ENCODE peak calls at places on chromosomes 6 and 20, in seven cellular contexts. E, Y, I, K, V, G and B are unnamed samples. For H3K9me3, the result is how much of the 10 kb centered on the place peaks cover.

GRCh38 chr6:4100655-4101054 is 21.7 kb upstream of the FAM217A start:
- DNase-seq in I (no peak), Y (no peak), G (no peak), E (no peak), K (no peak), V (no peak), B (no peak)

GRCh38 chr20:10672579-10673127 is 1.1 kb downstream of the JAG1 start:
- DNase-seq in K (peak), E (peak), G (no peak), I (peak), Y (no peak), V (no peak), B (no peak)

GRCh38 chr6:52503344-52503747 is 73.5 kb downstream of the TRAM2 start:
- DNase-seq in K (peak), Y (no peak), E (no peak), V (no peak), I (no peak), G (no peak), B (no peak)

GRCh38 chr20:46010491-46011405 is 2.0 kb downstream of the MMP9 start:
- DNase-seq in V (no peak), G (no peak), E (no peak), I (no peak), K (no peak), Y (no peak), B (no peak)

GRCh38 chr6:27726620-27727023 is 185.6 kb downstream of the OR2B2 start:
- DNase-seq in I (no peak), K (no peak), E (peak), G (no peak), V (no peak), Y (no peak), B (no peak)

GRCh38 chr6:79946242-79946641 is 1.1 kb downstream of the ELOVL4 start:
- DNase-seq in Y (no peak), E (peak), I (peak), K (no peak), V (no peak), G (peak), B (no peak)

GRCh38 chr6:101605874-101606273 is 212.4 kb downstream of the GRIK2 start:
- DNase-seq in I (no peak), G (no peak), V (no peak), Y (no peak), K (no peak), E (peak), B (no peak)

GRCh38 chr6:108621117-108621516 is 60.4 kb downstream of the FOXO3 start:
- DNase-seq in G (no peak), E (peak), K (no peak), V (no peak), Y (no peak), I (peak), B (no peak)

GRCh38 chr6:142846883-142847287 is 98.1 kb downstream of the HIVEP2 start:
- DNase-seq in K (peak), V (no peak), E (peak), I (peak), G (no peak), Y (no peak), B (no peak)

GRCh38 chr6:105389543-105389942 is 13.3 kb downstream of the PREP start:
- DNase-seq in V (no peak), G (no peak), I (no peak), K (no peak), Y (no peak), E (no peak), B (no peak)

GRCh38 chr6:133369755-133370154 is 128.6 kb downstream of the EYA4 start:
- DNase-seq in E (no peak), G (no peak), K (no peak), Y (no peak), I (no peak), V (no peak), B (no peak)
- H3K27ac ChIP-seq in E (no peak), G (no peak), K (no peak), Y (no peak), I (no peak), V (no peak), B (no peak)

GRCh38 chr6:137181876-137182653 is 8.6 kb upstream of the IL22RA2 start:
- DNase-seq in I (no peak), G (no peak), E (no peak), V (no peak), K (no peak), Y (no peak), B (no peak)
- H3K9me3 ChIP-seq in I (under half), G (under half), E (under half), V (under half), K (under half), Y (under half), B (half or more)

DNA sequence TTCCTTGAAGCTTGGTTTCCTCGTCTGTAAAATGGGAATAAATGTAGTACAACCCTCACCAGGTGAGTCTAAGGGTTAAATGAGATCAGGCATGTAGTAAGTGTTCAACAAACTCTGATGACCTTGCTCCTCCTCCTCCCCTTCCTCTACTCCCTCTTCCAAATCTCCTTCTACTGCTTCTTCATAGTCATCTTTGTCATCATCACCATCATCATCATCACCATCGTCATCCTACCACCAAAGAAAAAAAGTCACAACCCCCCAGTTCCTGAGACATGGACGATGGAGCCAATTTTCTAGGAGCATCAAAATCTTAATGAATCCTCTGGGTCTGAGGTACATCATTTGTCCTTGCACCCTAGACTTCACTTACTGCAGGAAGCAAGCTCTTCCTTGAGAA is 240.0 kb downstream of the ANKRD60 start:
- DNase-seq in K (no peak), E (no peak), G (no peak), Y (no peak), V (no peak), I (no peak), B (no peak)
- H3K27ac ChIP-seq in K (no peak), E (no peak), G (no peak), Y (no peak), V (no peak), I (no peak), B (no peak)

DNA sequence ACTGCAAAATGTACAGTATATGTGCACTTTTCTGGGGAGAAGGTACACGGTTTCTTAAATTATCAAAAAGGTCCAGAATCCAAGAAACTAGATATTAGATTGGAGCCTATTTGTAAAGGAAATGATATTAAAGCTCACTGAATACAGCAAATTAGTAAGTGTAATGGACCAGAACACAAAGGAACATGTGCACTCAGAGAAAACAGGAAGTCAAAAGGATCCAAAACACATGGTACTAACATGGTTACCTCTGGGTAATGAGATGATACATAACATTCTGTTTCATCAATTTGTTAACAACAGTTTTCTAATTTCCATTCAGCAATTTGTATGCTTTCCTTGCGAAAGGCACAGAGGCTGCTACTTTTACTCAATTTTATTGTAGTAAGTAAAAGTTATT is 18.7 kb downstream of the ZNF322 start:
- DNase-seq in K (no peak), Y (no peak), V (no peak), E (no peak), I (no peak), G (no peak), B (no peak)
- H3K9me3 ChIP-seq in K (under half), Y (under half), V (under half), E (half or more), I (under half), G (half or more), B (under half)

DNA sequence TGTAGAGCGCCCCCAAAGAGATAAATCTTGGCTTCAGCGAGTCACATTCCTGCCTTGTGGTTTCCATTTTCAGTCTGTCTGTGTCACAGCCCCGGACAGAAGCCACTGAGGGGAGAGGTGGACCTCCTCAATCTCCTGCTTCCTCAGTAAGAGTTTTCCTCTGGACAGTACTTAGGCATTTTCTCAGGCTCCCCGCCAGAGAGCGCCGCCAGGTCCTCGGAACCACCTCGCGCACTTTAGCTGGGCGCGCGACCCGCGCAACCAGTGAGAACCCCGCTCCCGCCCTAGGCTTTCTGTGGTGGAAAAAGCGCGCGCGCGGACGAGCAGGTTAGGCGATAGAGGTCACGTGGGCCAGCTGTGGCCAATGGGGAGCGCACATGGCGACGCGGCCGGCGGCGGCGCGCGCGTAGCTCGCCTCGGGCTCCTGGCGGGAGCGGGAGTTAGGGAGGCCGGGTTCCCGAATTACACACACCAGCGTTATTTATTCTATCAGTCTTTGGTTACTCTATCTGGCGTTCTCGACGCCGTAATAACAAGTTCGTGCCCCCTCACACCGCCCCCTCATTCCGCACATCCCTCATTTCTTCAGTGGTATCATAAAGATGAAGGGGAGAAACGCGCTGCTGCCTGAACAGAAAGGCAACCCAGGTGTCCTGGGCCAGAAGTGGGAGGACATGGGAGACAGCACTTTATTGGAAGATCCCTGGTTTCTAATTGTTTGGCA is 19.4 kb downstream of the PXT1 start:
- DNase-seq in V (peak), K (peak), G (peak), I (peak), E (peak), Y (peak), B (peak)
- H3K27ac ChIP-seq in V (peak), K (peak), G (peak), I (peak), E (peak), Y (peak), B (peak)

GRCh38 chr6:167295495-167296292 is 4.6 kb downstream of the UNC93A start:
- DNase-seq in K (no peak), Y (no peak), I (no peak), G (no peak), E (no peak), V (no peak), B (no peak)
- H3K9me3 ChIP-seq in K (under half), Y (under half), I (under half), G (under half), E (under half), V (under half), B (under half)

GRCh38 chr6:132236281-132236680 is 165.0 kb downstream of the MOXD1 start:
- DNase-seq in K (no peak), Y (no peak), E (no peak), G (no peak), I (no peak), V (no peak), B (no peak)
- H3K27ac ChIP-seq in K (no peak), Y (no peak), E (no peak), G (no peak), I (no peak), V (no peak), B (no peak)

GRCh38 chr6:164230804-164231203 is 816.3 kb downstream of the QKI start:
- DNase-seq in K (no peak), Y (no peak), V (no peak), E (no peak), I (no peak), G (no peak), B (no peak)
- H3K9me3 ChIP-seq in K (under half), Y (under half), V (under half), E (under half), I (under half), G (under half), B (under half)

DNA sequence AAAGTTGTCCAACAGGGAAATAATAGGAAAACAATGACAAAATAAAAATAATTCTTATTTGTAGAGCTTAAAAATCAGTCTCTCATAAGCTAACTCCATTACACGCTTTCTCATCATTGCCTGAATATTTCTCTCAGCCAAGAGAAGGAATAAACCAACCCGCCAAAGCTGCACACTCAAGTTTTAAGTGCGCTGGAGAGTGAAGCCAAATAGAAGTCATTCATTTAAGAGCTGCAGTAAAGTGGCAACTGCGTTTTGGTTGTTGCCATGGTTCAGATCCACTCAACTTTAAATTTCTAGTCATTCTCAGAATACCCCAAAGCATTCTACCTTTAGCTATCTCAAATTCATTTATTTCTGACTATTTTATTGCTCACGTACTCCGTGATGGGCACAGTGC is 230.7 kb downstream of the CBLN4 start:
- DNase-seq in K (no peak), V (no peak), G (no peak), Y (no peak), E (no peak), I (no peak), B (no peak)
- H3K27ac ChIP-seq in K (no peak), V (no peak), G (no peak), Y (no peak), E (no peak), I (no peak), B (no peak)

GRCh38 chr6:165559632-165560031 is 103.4 kb downstream of the PDE10A start:
- DNase-seq in G (no peak), V (no peak), K (no peak), E (no peak), Y (no peak), I (no peak), B (no peak)
- H3K9me3 ChIP-seq in G (under half), V (under half), K (under half), E (under half), Y (under half), I (under half), B (under half)